ENCODE peak calls at places on chromosomes 11 and 22, in seven cellular contexts. V is stomach, F is heart left ventricle, T is right lobe of liver, S is ovary, Y is endothelial cell of umbilical vein, P is uterus. B is an unnamed sample.
A peak's percentile ranks its signal among the peaks of the same experiment; 100 is the strongest.

GRCh38 chr22:46542011-46542985 is 4.9 kb upstream of the CELSR1 start:
- DNase-seq in Y (peak; percentile 66), T (peak; percentile 84), P (peak; percentile 60), S (peak; percentile 70), F (peak; percentile 69), V (peak; percentile 80), B (no peak)

GRCh38 chr22:44623771-44624510 is 78.1 kb upstream of the PRR5 start:
- DNase-seq in F (no peak), T (no peak), S (no peak), V (no peak), P (no peak), Y (no peak), B (no peak)

GRCh38 chr22:26436903-26437515 is 7.9 kb downstream of the ASPHD2 start:
- DNase-seq in P (no peak), T (no peak), V (peak; percentile 91), S (no peak), F (no peak), Y (no peak), B (no peak)

GRCh38 chr11:19577849-19578619 is 134.6 kb upstream of the NAV2 start:
- DNase-seq in F (peak; percentile 48), Y (peak; percentile 86), V (no peak), T (no peak), P (peak; percentile 73), S (peak; percentile 50), B (no peak)

GRCh38 chr22:43829904-43830851 is 18.1 kb upstream of the EFCAB6 start:
- DNase-seq in P (peak; percentile 40), V (no peak), F (peak; percentile 81), Y (no peak), S (no peak), T (peak; percentile 79), B (no peak)

GRCh38 chr11:121741954-121742361 is 289.2 kb upstream of the SORL1-AS1 start:
- DNase-seq in S (peak; percentile 77), Y (no peak), P (peak; percentile 89), F (peak; percentile 76), V (no peak), T (no peak), B (no peak)

GRCh38 chr11:64078294-64078693 is 42.6 kb downstream of the FLRT1 start:
- DNase-seq in V (no peak), Y (no peak), S (no peak), F (peak; percentile 39), P (no peak), T (no peak), B (no peak)

GRCh38 chr11:18522388-18522787 is 4.4 kb downstream of the TSG101 start:
- DNase-seq in F (no peak), P (no peak), S (no peak), V (no peak), T (no peak), Y (no peak), B (no peak)

GRCh38 chr22:21042978-21043855 is 2.5 kb upstream of the LRRC74B start:
- DNase-seq in Y (no peak), V (no peak), T (no peak), P (no peak), F (no peak), S (no peak), B (no peak)

GRCh38 chr11:72751293-72752087 is 718 bp downstream of the ARAP1 start:
- DNase-seq in P (no peak), V (no peak), S (no peak), Y (no peak), F (no peak), T (no peak), B (no peak)

GRCh38 chr11:105793092-105793491 is 183.2 kb downstream of the GRIA4 start:
- DNase-seq in P (no peak), Y (no peak), S (no peak), F (no peak), T (no peak), V (no peak), B (no peak)

GRCh38 chr11:15839061-15839460 is 517.3 kb downstream of the SOX6 start:
- DNase-seq in T (no peak), S (no peak), P (no peak), F (no peak), Y (no peak), V (no peak), B (no peak)

GRCh38 chr11:15843309-15843857 is 513.0 kb downstream of the SOX6 start:
- DNase-seq in V (peak; percentile 27), T (no peak), P (no peak), S (no peak), Y (peak; percentile 64), F (peak; percentile 33), B (no peak)

GRCh38 chr11:15841898-15842297 is 514.4 kb downstream of the SOX6 start:
- DNase-seq in V (no peak), F (no peak), T (no peak), P (no peak), Y (no peak), S (no peak), B (no peak)

GRCh38 chr11:15845261-15845660 is 511.1 kb downstream of the SOX6 start:
- DNase-seq in T (no peak), S (no peak), Y (no peak), P (no peak), V (no peak), F (no peak), B (no peak)

GRCh38 chr11:15842345-15842744 is 514.0 kb downstream of the SOX6 start:
- DNase-seq in Y (no peak), F (no peak), P (no peak), S (no peak), T (no peak), V (no peak), B (no peak)
- H3K36me3 ChIP-seq in Y (no peaks in the 10 kb centered on the region), F (no peaks in the 10 kb centered on the region), P (no peaks in the 10 kb centered on the region), S (no peaks in the 10 kb centered on the region), T (no peaks in the 10 kb centered on the region), V (no peaks in the 10 kb centered on the region), B (no peaks in the 10 kb centered on the region)

GRCh38 chr22:19139974-19140373 is 4.5 kb downstream of the ESS2 start:
- DNase-seq in S (no peak), Y (no peak), F (no peak), T (no peak), V (no peak), P (no peak), B (no peak)

GRCh38 chr22:19137384-19138216 is 6.5 kb downstream of the TSSK2 start:
- DNase-seq in T (no peak), P (no peak), Y (no peak), V (no peak), S (no peak), F (no peak), B (no peak)

GRCh38 chr22:19136915-19137314 is 5.8 kb downstream of the TSSK2 start:
- DNase-seq in V (no peak), T (no peak), Y (no peak), S (no peak), P (no peak), F (no peak), B (no peak)

GRCh38 chr22:19138217-19139000 is 6.0 kb downstream of the ESS2 start:
- DNase-seq in F (no peak), V (no peak), P (no peak), T (no peak), Y (no peak), S (no peak), B (no peak)

DNA sequence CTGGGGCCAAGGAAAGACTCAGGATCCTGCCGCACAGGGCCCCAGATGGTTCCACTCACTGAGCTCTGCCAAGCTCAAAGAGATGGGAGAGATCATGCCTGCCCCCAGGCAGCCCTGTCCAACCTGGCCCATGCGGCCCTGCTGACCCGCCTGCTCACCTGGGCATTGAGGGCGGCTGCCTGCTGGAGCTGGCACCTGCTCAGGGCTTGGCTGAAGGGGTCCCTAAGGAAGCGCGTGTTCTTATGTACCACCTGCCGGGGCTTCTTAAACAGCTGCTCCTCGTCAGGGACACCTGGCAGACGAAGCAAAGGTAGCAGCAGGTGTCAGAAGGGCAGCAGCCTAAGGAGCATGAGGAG is 5.5 kb downstream of the ESS2 start:
- DNase-seq in F (no peak), V (no peak), Y (no peak), T (no peak), S (no peak), P (no peak), B (no peak)
- TF ChIP-seq POLR2A in F (no peak), V (no peak), Y (no peak), T (no peak), S (no peak), P (no peak), B (no peak)

GRCh38 chr22:37325024-37325395 is 42.7 kb downstream of the CYTH4 start:
- DNase-seq in F (no peak), P (no peak), T (peak; percentile 41), Y (no peak), V (no peak), S (no peak), B (no peak)
- H3K9me3 ChIP-seq in F (no peaks in the 10 kb centered on the region), P (no peaks in the 10 kb centered on the region), T (no peaks in the 10 kb centered on the region), Y (no peaks in the 10 kb centered on the region), V (no peaks in the 10 kb centered on the region), S (no peaks in the 10 kb centered on the region), B (no peaks in the 10 kb centered on the region)

GRCh38 chr11:6629892-6630631 is 10.8 kb upstream of the TPP1 start:
- DNase-seq in S (no peak), F (no peak), T (no peak), Y (no peak), P (no peak), V (peak; percentile 62), B (no peak)

GRCh38 chr11:6630632-6631291 is 11.5 kb upstream of the TPP1 start:
- DNase-seq in T (no peak), S (no peak), V (no peak), P (no peak), F (no peak), Y (no peak), B (no peak)

GRCh38 chr11:6627762-6628241 is 8.6 kb upstream of the TPP1 start:
- DNase-seq in F (no peak), S (no peak), Y (no peak), T (no peak), V (no peak), P (no peak), B (no peak)

GRCh38 chr11:6628526-6628925 is 9.3 kb upstream of the TPP1 start:
- DNase-seq in F (no peak), P (no peak), S (no peak), T (no peak), V (no peak), Y (no peak), B (no peak)

DNA sequence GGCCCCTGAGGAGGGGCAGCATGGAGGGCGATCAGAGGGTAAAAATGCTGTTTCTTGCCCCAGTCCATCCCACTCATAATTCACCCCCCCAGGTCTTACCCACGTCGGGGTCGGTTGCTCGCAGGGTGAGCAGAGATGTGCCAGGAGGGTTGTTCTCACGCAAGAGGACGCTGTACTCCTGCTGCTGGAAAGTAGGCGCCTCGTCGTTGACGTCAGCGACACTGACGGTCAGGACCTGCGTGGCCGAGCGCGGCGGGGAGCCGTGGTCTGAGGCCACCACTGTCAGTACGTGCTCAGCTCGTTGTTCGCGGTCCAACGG is 10.3 kb upstream of the TPP1 start:
- DNase-seq in Y (no peak), P (no peak), T (no peak), F (no peak), S (no peak), V (no peak), B (no peak)
- H3K36me3 ChIP-seq in Y (peaks cover 5% of the 10 kb centered on the region), P (no peaks in the 10 kb centered on the region), T (no peaks in the 10 kb centered on the region), F (peaks cover 6% of the 10 kb centered on the region), S (no peaks in the 10 kb centered on the region), V (peaks cover 91% of the 10 kb centered on the region), B (no peaks in the 10 kb centered on the region)